ENCODE peak calls at places on chromosomes 3 and 15, in eight cellular contexts. K is endothelial cell of umbilical vein, Q is IMR-90, P is H9, D is fibroblast of lung, G is mammary epithelial cell, O is GM23338, S is OCI-LY7. F is an unnamed sample.

GRCh38 chr15:49187537-49188245 is 17.6 kb downstream of the GALK2 start:
- DNase-seq in Q (peak), G (no peak), O (no peak), P (no peak), S (no peak), K (no peak), D (peak), F (no peak)

GRCh38 chr3:147297756-147298155 is 108.6 kb downstream of the ZIC4 start:
- DNase-seq in K (no peak), G (no peak), O (no peak), D (no peak), S (no peak), P (no peak), Q (peak), F (no peak)

GRCh38 chr15:38430106-38430760 is 23.7 kb upstream of the FAM98B start:
- DNase-seq in O (no peak), S (no peak), Q (no peak), K (no peak), P (no peak), G (no peak), D (no peak), F (no peak)

GRCh38 chr15:98085003-98085639 is 124.6 kb downstream of the ARRDC4 start:
- DNase-seq in G (peak), S (peak), K (peak), P (no peak), O (peak), D (peak), Q (peak), F (no peak)

GRCh38 chr3:23203651-23204111 is 554 bp downstream of the UBE2E2 start:
- DNase-seq in S (peak), O (peak), Q (peak), D (peak), P (peak), K (peak), G (peak), F (no peak)

GRCh38 chr3:127450331-127450730 is 140.2 kb downstream of the TPRA1 start:
- DNase-seq in S (no peak), G (no peak), D (no peak), K (no peak), Q (no peak), O (no peak), P (peak), F (no peak)

GRCh38 chr3:100880072-100880471 is 113.1 kb downstream of the ABI3BP start:
- DNase-seq in S (no peak), G (no peak), Q (peak), K (no peak), D (peak), O (no peak), P (no peak), F (no peak)

GRCh38 chr3:143134446-143134845 is 14.9 kb downstream of the CHST2 start:
- DNase-seq in S (no peak), Q (no peak), G (no peak), D (no peak), K (peak), O (no peak), P (no peak), F (no peak)

GRCh38 chr15:67267951-67268941 is 13.7 kb downstream of the IQCH start:
- DNase-seq in Q (no peak), G (no peak), D (no peak), K (no peak), P (no peak), O (no peak), S (no peak), F (no peak)

GRCh38 chr15:91338763-91339162 is 238.7 kb downstream of the SV2B start:
- DNase-seq in O (peak), K (no peak), D (peak), Q (peak), S (no peak), G (peak), P (peak), F (no peak)

GRCh38 chr3:125108833-125109540 is 53.2 kb upstream of the HEG1 start:
- DNase-seq in G (no peak), D (no peak), Q (no peak), O (no peak), S (no peak), K (no peak), P (no peak), F (no peak)

GRCh38 chr3:126026277-126026751 is 57.3 kb downstream of the ROPN1B start:
- DNase-seq in Q (no peak), K (no peak), D (no peak), G (no peak), P (no peak), S (no peak), O (no peak), F (no peak)

GRCh38 chr3:32866533-32866932 is 48.7 kb downstream of the TRIM71 start:
- DNase-seq in G (no peak), O (no peak), S (no peak), D (no peak), P (no peak), K (no peak), Q (no peak), F (no peak)

GRCh38 chr3:104460477-104461406 is 906.0 kb upstream of the ALCAM start:
- DNase-seq in D (peak), O (peak), P (peak), Q (peak), S (peak), G (peak), K (peak), F (no peak)

GRCh38 chr3:127629462-127630403 is 748 bp downstream of the PODXL2 start:
- DNase-seq in K (no peak), Q (no peak), S (peak), P (no peak), D (no peak), O (no peak), G (no peak), F (no peak)

GRCh38 chr3:113272369-113272748 is 61.0 kb downstream of the BOC start:
- DNase-seq in O (no peak), D (no peak), Q (no peak), S (no peak), K (no peak), P (no peak), G (no peak), F (no peak)

GRCh38 chr15:90040618-90041017 is 39.5 kb downstream of the ZNF710 start:
- DNase-seq in O (no peak), K (no peak), S (no peak), P (no peak), G (no peak), D (no peak), Q (no peak), F (no peak)

GRCh38 chr15:77489647-77490046 is 69.0 kb downstream of the HMG20A start:
- DNase-seq in G (no peak), Q (no peak), D (no peak), K (no peak), S (no peak), O (no peak), P (no peak), F (no peak)

GRCh38 chr3:149536429-149536828 is 61.9 kb downstream of the TM4SF4 start:
- DNase-seq in D (peak), G (no peak), Q (no peak), K (no peak), S (no peak), P (peak), O (peak), F (no peak)

GRCh38 chr3:18100126-18100525 is 325.0 kb downstream of the SATB1 start:
- DNase-seq in G (peak), O (no peak), K (no peak), Q (peak), S (no peak), D (no peak), P (no peak), F (no peak)

GRCh38 chr3:46662771-46663551 is 30.5 kb downstream of the ALS2CL start:
- DNase-seq in P (no peak), O (no peak), Q (peak), D (peak), S (no peak), K (no peak), G (no peak), F (no peak)

GRCh38 chr15:63572749-63573464 is 24.3 kb upstream of the FBXL22 start:
- DNase-seq in D (no peak), O (no peak), Q (no peak), P (no peak), K (no peak), G (no peak), S (no peak), F (no peak)

GRCh38 chr15:71148048-71148447 is 32.8 kb downstream of the THSD4 start:
- DNase-seq in S (no peak), K (no peak), D (no peak), P (no peak), Q (no peak), O (no peak), G (no peak), F (no peak)

GRCh38 chr15:85690546-85691226 is 104.0 kb downstream of the KLHL25 start:
- DNase-seq in D (no peak), K (peak), S (peak), G (no peak), Q (no peak), P (no peak), O (no peak), F (no peak)

GRCh38 chr3:7953449-7954015 is 548.1 kb upstream of the LMCD1 start:
- DNase-seq in P (no peak), K (no peak), S (no peak), O (peak), D (no peak), Q (no peak), G (no peak), F (no peak)

GRCh38 chr3:129059311-129059975 is 1.1 kb upstream of the GP9 start:
- DNase-seq in K (no peak), D (no peak), P (no peak), G (no peak), Q (no peak), S (no peak), O (no peak), F (no peak)

GRCh38 chr15:100216177-100216576 is 125.6 kb downstream of the ADAMTS17 start:
- DNase-seq in Q (no peak), K (no peak), S (no peak), O (no peak), G (no peak), P (no peak), D (no peak), F (no peak)

GRCh38 chr3:42908675-42909074 is 2.7 kb downstream of the ZNF662 start:
- DNase-seq in S (no peak), O (no peak), P (no peak), G (no peak), Q (no peak), D (no peak), K (no peak), F (no peak)

GRCh38 chr15:39273805-39274411 is 307.0 kb upstream of the THBS1 start:
- DNase-seq in K (peak), O (no peak), S (no peak), D (peak), G (no peak), P (no peak), Q (peak), F (peak)

GRCh38 chr3:55173504-55173903 is 245.6 kb upstream of the LRTM1 start:
- DNase-seq in G (no peak), Q (no peak), K (no peak), D (no peak), P (no peak), O (no peak), S (no peak), F (no peak)

GRCh38 chr15:50543556-50543955 is 2.9 kb downstream of the USP50 start:
- DNase-seq in O (no peak), K (no peak), P (no peak), G (no peak), D (no peak), Q (peak), S (no peak), F (no peak)
- H3K4me2 ChIP-seq in O (no peak), K (no peak), P (no peak), G (no peak), D (no peak), Q (no peak), S (no peak), F (no peak)

DNA sequence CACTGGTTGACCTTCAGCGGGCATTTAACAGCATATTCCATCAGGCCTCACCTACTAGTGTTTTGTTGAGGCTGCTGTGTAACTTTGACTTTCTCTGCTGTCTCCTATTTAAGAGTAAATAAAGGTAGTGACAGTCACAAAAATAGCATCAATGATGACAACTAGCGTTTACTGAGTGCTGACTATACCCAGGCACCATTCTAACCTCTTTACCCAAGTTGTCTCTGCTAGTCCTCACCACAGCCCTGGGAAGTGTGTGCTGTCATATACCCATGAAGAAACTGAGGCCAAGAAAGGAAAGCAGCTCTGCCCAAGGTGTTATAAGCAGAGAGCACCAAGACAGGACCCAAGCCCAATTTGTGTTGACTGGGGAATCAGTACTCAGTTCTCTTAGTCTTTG is 286.4 kb upstream of the CTDSPL start:
- DNase-seq in G (no peak), K (no peak), S (no peak), Q (no peak), O (no peak), D (no peak), P (no peak), F (no peak)
- H2AFZ ChIP-seq in G (no peak), K (no peak), S (no peak), Q (no peak), O (no peak), D (no peak), P (no peak), F (no peak)

GRCh38 chr15:59251001-59251845 is 44.6 kb downstream of the LDHAL6B start:
- DNase-seq in Q (no peak), K (no peak), P (no peak), D (no peak), S (peak), G (no peak), O (no peak), F (peak)
- H3K4me2 ChIP-seq in Q (no peak), K (no peak), P (no peak), D (no peak), S (peak), G (no peak), O (no peak), F (peak)

GRCh38 chr15:74220475-74221248 is 15.5 kb upstream of the CCDC33 start:
- DNase-seq in G (no peak), S (no peak), Q (no peak), O (no peak), D (no peak), P (no peak), K (no peak), F (no peak)

GRCh38 chr15:74218172-74218885 is 15.7 kb upstream of the STRA6 start:
- DNase-seq in Q (no peak), G (no peak), K (no peak), P (no peak), S (no peak), D (no peak), O (no peak), F (peak)

GRCh38 chr15:74222231-74222511 is 14.0 kb upstream of the CCDC33 start:
- DNase-seq in D (no peak), S (no peak), P (no peak), Q (no peak), K (no peak), O (no peak), G (no peak), F (no peak)

GRCh38 chr15:74222705-74223104 is 13.4 kb upstream of the CCDC33 start:
- DNase-seq in K (no peak), Q (no peak), O (peak), S (no peak), G (no peak), D (no peak), P (no peak), F (no peak)

GRCh38 chr15:74221399-74222230 is 14.5 kb upstream of the CCDC33 start:
- DNase-seq in G (no peak), P (no peak), D (no peak), S (no peak), Q (no peak), O (no peak), K (no peak), F (no peak)
- H2AFZ ChIP-seq in G (no peak), P (no peak), D (no peak), S (no peak), Q (no peak), O (no peak), K (no peak), F (no peak)

DNA sequence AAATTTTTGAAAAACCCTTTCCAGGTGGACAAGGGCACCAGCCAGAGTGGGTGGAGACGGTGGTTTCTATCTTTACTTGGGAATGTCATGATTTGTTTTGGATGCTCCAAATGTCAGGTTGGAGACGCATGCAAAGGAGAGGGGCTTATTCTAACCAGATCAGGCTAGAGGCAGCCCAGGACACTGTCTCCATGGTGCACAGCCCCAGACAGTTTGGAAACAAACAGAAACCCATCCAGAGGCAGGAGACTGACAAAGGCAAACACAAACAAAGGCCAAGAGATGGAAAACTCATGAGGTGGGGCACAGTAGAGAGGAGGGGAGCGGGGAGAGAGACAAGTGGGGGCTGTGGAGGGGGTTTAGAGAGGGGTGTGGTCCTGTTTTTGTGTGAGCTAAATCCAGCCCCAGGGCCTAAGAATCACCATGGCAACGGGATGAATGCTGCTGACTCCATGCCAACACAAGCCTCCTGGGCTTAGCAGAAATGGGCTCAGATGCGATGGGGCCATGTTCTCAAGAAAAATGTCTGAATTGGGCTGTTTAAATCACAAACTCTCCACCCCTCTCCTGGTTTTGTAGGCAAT is 32.4 kb downstream of the PARP16 start:
- DNase-seq in K (no peak), P (no peak), G (no peak), Q (no peak), D (no peak), O (peak), S (no peak), F (no peak)
- H3K4me2 ChIP-seq in K (no peak), P (no peak), G (no peak), Q (no peak), D (no peak), O (no peak), S (no peak), F (no peak)